ENCODE peak calls at places on chromosome 11, in nine cellular contexts. J is activated gamma-delta T cell; T is iPS-NIHi11; B is stimulated activated CD4-positive, alpha-beta T cell treated with anti-CD3 and anti-CD28 coated beads, Interleukin-2, amount 100 ng/mL, for 48 hours; L is activated T-helper 9 cell treated with anti-CD3 and anti-CD28 coated beads, Interleukin-2, amount 50 U/mL, for 16 hours; D is EL; Y is tibial artery; Z is endothelial cell; C is NCI-H187 treated with DMSO at 0.1 percent for 48 hours. R is an unnamed sample.

GRCh38 chr11:10930224-10930960 is 72.5 kb upstream of the ZBED5 start:
- DNase-seq in J (peak), T (no peak), B (peak), L (no peak), D (no peak), Y (no peak), Z (no peak), C (no peak), R (no peak)

GRCh38 chr11:47980907-47981621 is 705 bp downstream of the PTPRJ start:
- DNase-seq in J (peak), T (peak), B (no peak), L (no peak), D (peak), Y (no peak), Z (peak), C (no peak), R (peak)

GRCh38 chr11:102599642-102600261 is 25.4 kb downstream of the MMP20 start:
- DNase-seq in J (no peak), T (no peak), B (no peak), L (no peak), D (peak), Y (no peak), Z (no peak), C (no peak), R (peak)

GRCh38 chr11:69297225-69297925 is 3.4 kb downstream of the MYEOV start:
- DNase-seq in J (peak), T (peak), B (peak), L (peak), D (peak), Y (peak), Z (no peak), C (no peak), R (peak)

GRCh38 chr11:32213223-32213622 is 122.3 kb downstream of the RCN1 start:
- DNase-seq in J (no peak), T (no peak), B (peak), L (no peak), D (peak), Y (no peak), Z (no peak), C (no peak), R (peak)

GRCh38 chr11:117221775-117222517 is 9.9 kb downstream of the PCSK7 start:
- DNase-seq in J (no peak), T (no peak), B (no peak), L (no peak), D (peak), Y (peak), Z (no peak), C (peak), R (no peak)

GRCh38 chr11:44199816-44200215 is 104.3 kb downstream of the EXT2 start:
- DNase-seq in J (no peak), T (no peak), B (no peak), L (no peak), D (no peak), Y (no peak), Z (no peak), C (no peak), R (no peak)

GRCh38 chr11:107916671-107917241 is 11.5 kb upstream of the RAB39A start:
- DNase-seq in J (no peak), T (peak), B (peak), L (no peak), D (peak), Y (no peak), Z (peak), C (no peak), R (peak)

GRCh38 chr11:19365743-19366410 is 125.1 kb upstream of the E2F8 start:
- DNase-seq in J (no peak), T (no peak), B (no peak), L (no peak), D (no peak), Y (no peak), Z (no peak), C (no peak), R (no peak)

GRCh38 chr11:70033711-70034070 is 44.4 kb upstream of the ANO1 start:
- DNase-seq in J (no peak), T (no peak), B (no peak), L (no peak), D (no peak), Y (no peak), Z (no peak), C (no peak), R (no peak)

GRCh38 chr11:118301600-118302195 is 2.8 kb upstream of the CD3E start:
- DNase-seq in J (no peak), T (no peak), B (no peak), L (no peak), D (no peak), Y (no peak), Z (no peak), C (no peak), R (no peak)

GRCh38 chr11:119460582-119460981 is 37.6 kb upstream of the THY1 start:
- DNase-seq in J (no peak), T (no peak), B (no peak), L (no peak), D (no peak), Y (no peak), Z (no peak), C (no peak), R (no peak)

GRCh38 chr11:65851811-65852507 is 6.0 kb downstream of the CFL1 start:
- DNase-seq in J (no peak), T (no peak), B (no peak), L (no peak), D (peak), Y (peak), Z (no peak), C (no peak), R (no peak)

GRCh38 chr11:64859542-64860414 is 15.3 kb upstream of the CDC42BPG start:
- DNase-seq in J (no peak), T (no peak), B (no peak), L (no peak), D (no peak), Y (no peak), Z (no peak), C (no peak), R (no peak)

R was measured in HTR-8/SVneo.